ENCODE peak calls at places on chromosomes 2 and 18, in seven cellular contexts. K, H, C, A, Y, L and Z are unnamed samples.

GRCh38 chr2:152407204-152407721 is 72.3 kb downstream of the FMNL2 start:
- DNase-seq in C (no peak), A (peak), L (no peak), Y (no peak), H (no peak), K (peak), Z (no peak)

GRCh38 chr2:3457524-3458395 is 61.6 kb downstream of the ADI1 start:
- DNase-seq in A (no peak), H (no peak), K (no peak), L (no peak), Y (no peak), C (no peak), Z (no peak)

GRCh38 chr2:217934321-217935131 is 68.3 kb downstream of the TNS1 start:
- DNase-seq in C (no peak), L (peak), Y (no peak), H (no peak), A (no peak), K (peak), Z (peak)

GRCh38 chr2:121104721-121105141 is 180.3 kb downstream of the TFCP2L1 start:
- DNase-seq in C (no peak), A (no peak), K (no peak), L (no peak), Y (no peak), H (no peak), Z (no peak)

GRCh38 chr2:102206666-102207341 is 20.0 kb downstream of the IL1RL2 start:
- DNase-seq in H (no peak), Y (no peak), C (no peak), L (no peak), K (no peak), A (no peak), Z (no peak)

GRCh38 chr2:150767924-150768801 is 280.7 kb upstream of the RND3 start:
- DNase-seq in C (no peak), A (no peak), K (no peak), H (no peak), L (no peak), Y (no peak), Z (no peak)

GRCh38 chr2:149597050-149598013 is 9.8 kb upstream of the MMADHC start:
- DNase-seq in Y (peak), L (peak), C (peak), H (peak), A (peak), K (peak), Z (peak)

GRCh38 chr2:23651187-23651983 is 266.4 kb downstream of the KLHL29 start:
- DNase-seq in C (no peak), A (no peak), H (no peak), Y (peak), K (no peak), L (peak), Z (peak)

GRCh38 chr18:50289103-50289433 is 1.6 kb upstream of the CXXC1 start:
- DNase-seq in K (no peak), H (no peak), C (no peak), L (no peak), A (no peak), Y (no peak), Z (no peak)

GRCh38 chr2:120269076-120269744 is 16.6 kb downstream of the RALB start:
- DNase-seq in H (no peak), A (no peak), Y (no peak), K (no peak), L (no peak), C (no peak), Z (no peak)

GRCh38 chr2:218236829-218237228 is 19.8 kb downstream of the ARPC2 start:
- DNase-seq in C (no peak), Y (no peak), K (no peak), H (no peak), A (no peak), L (no peak), Z (no peak)

GRCh38 chr2:210009896-210010295 is 7.5 kb downstream of the RPE start:
- DNase-seq in K (no peak), A (no peak), C (no peak), Y (no peak), H (no peak), L (no peak), Z (no peak)

GRCh38 chr2:12870692-12871091 is 154.0 kb downstream of the TRIB2 start:
- DNase-seq in K (no peak), L (no peak), A (no peak), C (no peak), Y (no peak), H (no peak), Z (no peak)

GRCh38 chr2:62150597-62151305 is 45.2 kb upstream of the B3GNT2 start:
- DNase-seq in Y (no peak), A (no peak), C (no peak), L (no peak), H (no peak), K (no peak), Z (no peak)

GRCh38 chr2:113046465-113046864 is 6.2 kb downstream of the IL36B start:
- DNase-seq in Y (no peak), A (no peak), C (no peak), L (no peak), K (no peak), H (no peak), Z (no peak)

GRCh38 chr2:69185807-69186206 is 172.8 kb downstream of the ANTXR1 start:
- DNase-seq in L (no peak), K (no peak), H (no peak), Y (no peak), A (no peak), C (no peak), Z (peak)

GRCh38 chr2:236677368-236677767 is 107.7 kb downstream of the ACKR3 start:
- DNase-seq in C (no peak), K (no peak), Y (no peak), L (no peak), H (no peak), A (no peak), Z (no peak)

GRCh38 chr2:215758691-215759090 is 254.7 kb downstream of the MREG start:
- DNase-seq in L (peak), A (no peak), Y (no peak), K (no peak), C (no peak), H (no peak), Z (no peak)

GRCh38 chr2:235898766-235899165 is 269.4 kb downstream of the GBX2 start:
- DNase-seq in K (no peak), A (no peak), H (no peak), C (no peak), L (peak), Y (no peak), Z (no peak)

GRCh38 chr2:217653240-217653639 is 349.6 kb downstream of the TNS1 start:
- DNase-seq in H (no peak), A (no peak), L (peak), C (peak), K (peak), Y (no peak), Z (peak)

GRCh38 chr2:159226608-159227007 is 59.9 kb downstream of the WDSUB1 start:
- DNase-seq in Y (no peak), K (no peak), L (no peak), C (no peak), A (no peak), H (no peak), Z (peak)

GRCh38 chr2:127814677-127815076 is 3.7 kb upstream of the WDR33 start:
- DNase-seq in H (no peak), C (no peak), Y (no peak), L (no peak), A (no peak), K (no peak), Z (no peak)

GRCh38 chr2:235850771-235851551 is 317.2 kb downstream of the GBX2 start:
- DNase-seq in H (no peak), A (no peak), Y (no peak), L (no peak), C (no peak), K (no peak), Z (no peak)

GRCh38 chr18:47906408-47906807 is 24.1 kb downstream of the SMAD2 start:
- DNase-seq in H (no peak), L (no peak), C (no peak), Y (no peak), K (no peak), A (no peak), Z (no peak)

GRCh38 chr2:173286153-173286809 is 68.4 kb upstream of the CDCA7 start:
- DNase-seq in Y (no peak), C (no peak), A (peak), L (no peak), K (peak), H (no peak), Z (peak)

GRCh38 chr2:219175928-219176817 is 552 bp downstream of the CNPPD1 start:
- DNase-seq in K (peak), L (peak), Y (no peak), A (no peak), C (no peak), H (peak), Z (peak)

GRCh38 chr2:121613152-121613551 is 36.1 kb downstream of the CLASP1 start:
- DNase-seq in A (no peak), H (no peak), L (peak), C (no peak), Y (no peak), K (no peak), Z (no peak)

GRCh38 chr2:69893684-69894481 is at the start of gene SNRNP27:
- DNase-seq in A (peak), Y (peak), C (peak), K (peak), L (peak), H (peak), Z (peak)

GRCh38 chr2:654896-655295 is 22.3 kb downstream of the TMEM18 start:
- DNase-seq in C (no peak), Y (no peak), K (no peak), H (no peak), L (no peak), A (no peak), Z (no peak)

GRCh38 chr18:2912357-2913299 is 65.8 kb downstream of the EMILIN2 start:
- DNase-seq in Y (no peak), A (no peak), L (no peak), H (no peak), C (no peak), K (no peak), Z (no peak)

GRCh38 chr2:44663471-44664073 is 277.9 kb upstream of the SIX3 start:
- DNase-seq in A (no peak), C (no peak), Y (no peak), H (no peak), K (no peak), L (no peak), Z (no peak)

GRCh38 chr2:54999182-54999581 is 51.1 kb downstream of the RTN4 start:
- DNase-seq in K (no peak), L (no peak), Y (no peak), C (no peak), H (no peak), A (no peak), Z (peak)

GRCh38 chr2:16972276-16972675 is 306.6 kb upstream of the CYRIA start:
- DNase-seq in L (no peak), C (no peak), A (no peak), H (no peak), Y (no peak), K (no peak), Z (no peak)

GRCh38 chr18:31942301-31942998 is 478 bp downstream of the TRAPPC8 start:
- DNase-seq in K (peak), A (no peak), C (no peak), Y (no peak), H (peak), L (peak), Z (peak)

DNA sequence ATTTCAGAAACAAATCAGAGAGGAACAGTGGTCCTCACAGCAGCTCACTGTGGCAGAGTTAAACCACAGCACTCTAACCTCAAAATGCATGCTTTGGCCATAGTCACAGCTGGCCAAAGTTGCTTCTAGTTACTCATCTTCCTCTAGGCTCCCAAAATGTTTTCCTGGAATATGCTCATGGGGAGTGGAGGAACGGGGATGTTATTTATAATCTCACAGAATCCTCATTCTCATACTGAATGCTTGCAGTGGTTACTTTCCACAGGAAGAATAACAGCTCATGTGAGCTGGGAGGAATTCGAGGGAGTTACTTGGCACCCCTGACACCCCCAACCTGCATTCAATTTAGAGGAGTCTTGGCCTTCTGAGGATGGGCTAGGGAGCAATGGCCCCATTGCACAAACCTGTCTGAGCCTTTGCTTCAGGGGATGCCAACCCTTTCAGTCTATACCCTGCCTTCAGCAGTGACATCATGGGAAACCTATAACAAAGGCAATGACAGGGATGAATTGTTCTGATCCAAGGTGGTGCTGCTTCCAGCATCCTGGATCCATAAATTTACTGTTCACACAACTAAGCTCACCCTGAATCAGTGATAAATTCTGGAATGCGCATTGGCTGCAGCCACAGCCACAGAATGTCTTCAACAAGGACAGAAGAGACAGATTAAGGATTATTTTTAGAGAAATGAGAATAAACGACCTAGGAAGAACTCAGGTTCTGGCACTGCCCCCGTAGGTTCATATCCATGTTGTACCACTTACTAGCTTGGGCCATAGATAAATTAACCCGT is 22.5 kb upstream of the CCBE1 start:
- DNase-seq in C (no peak), K (no peak), H (no peak), L (no peak), Y (no peak), A (no peak), Z (no peak)
- TF ChIP-seq MAX in C (no peak), K (no peak), H (no peak), L (no peak), Y (no peak), A (no peak), Z (no peak)

GRCh38 chr2:118857677-118858484 is 10.4 kb upstream of the EN1 start:
- DNase-seq in H (no peak), A (no peak), L (no peak), Y (no peak), K (no peak), C (no peak), Z (no peak)
- TF ChIP-seq POLR2A in H (no peak), A (no peak), L (no peak), Y (no peak), K (no peak), C (no peak), Z (no peak)

GRCh38 chr2:164922119-164922518 is 33.2 kb downstream of the SLC38A11 start:
- DNase-seq in K (no peak), L (no peak), H (no peak), Y (no peak), C (no peak), A (no peak), Z (no peak)

GRCh38 chr2:164913011-164913410 is 42.3 kb downstream of the SLC38A11 start:
- DNase-seq in Y (no peak), H (no peak), C (no peak), L (no peak), K (no peak), A (no peak), Z (no peak)

GRCh38 chr2:164920430-164920829 is 34.9 kb downstream of the SLC38A11 start:
- DNase-seq in A (no peak), K (peak), H (no peak), L (no peak), Y (peak), C (no peak), Z (peak)

GRCh38 chr2:164913640-164914346 is 41.5 kb downstream of the SLC38A11 start:
- DNase-seq in K (no peak), H (no peak), A (no peak), Y (peak), L (peak), C (no peak), Z (peak)

DNA sequence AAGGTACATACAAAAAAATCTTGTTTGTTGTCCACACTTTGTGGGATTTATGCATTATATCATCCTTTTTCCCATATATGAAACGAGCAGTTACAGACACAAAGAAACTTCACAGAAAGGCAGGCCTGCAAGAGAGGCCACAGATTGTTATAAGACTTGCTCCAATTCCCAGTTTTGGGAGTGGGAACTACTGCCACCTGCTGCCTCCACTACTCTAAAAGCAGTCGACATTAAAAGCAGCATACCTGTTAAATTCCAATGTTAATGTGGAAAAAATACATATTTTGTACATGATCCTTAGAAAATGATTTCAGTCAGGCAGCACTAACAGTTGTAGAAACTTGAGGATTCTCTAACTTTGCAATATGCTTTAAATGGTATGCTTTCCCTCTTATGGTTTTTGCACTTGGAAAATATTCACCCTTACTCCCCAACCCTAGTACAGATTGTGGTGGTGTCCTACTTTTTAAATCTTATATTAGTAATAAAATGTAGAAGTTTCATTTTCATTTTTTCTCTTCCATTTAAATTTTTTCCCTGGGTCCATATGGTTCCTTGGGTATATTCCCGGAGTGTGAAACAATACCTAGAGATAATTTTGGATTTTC is 37.9 kb downstream of the SLC38A11 start:
- DNase-seq in L (peak), H (no peak), K (peak), C (peak), A (no peak), Y (peak), Z (peak)
- TF ChIP-seq CTCF in L (peak), H (no peak), K (peak), C (peak), A (no peak), Y (peak), Z (no peak)

DNA sequence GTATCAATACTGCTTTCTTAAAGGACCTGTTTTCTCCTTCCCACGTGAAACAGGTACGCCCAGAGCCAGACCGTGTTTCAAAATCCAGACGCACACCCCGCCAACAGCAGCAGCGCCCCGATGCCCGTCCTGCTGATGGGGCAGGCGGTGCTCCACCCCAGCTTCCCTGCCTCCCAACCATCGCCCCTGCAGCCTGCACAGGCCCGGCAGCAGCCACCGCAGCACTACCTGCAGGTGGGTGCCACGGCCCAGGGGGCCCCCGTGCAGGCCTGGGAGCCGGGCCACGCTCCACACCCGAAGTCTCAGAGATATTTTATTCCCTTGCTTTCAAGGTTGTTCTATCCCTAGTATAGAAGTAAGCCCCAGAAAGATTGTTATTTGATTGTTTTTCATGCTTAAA is 8.8 kb upstream of the RPL31 start:
- DNase-seq in A (no peak), L (no peak), Y (no peak), C (no peak), H (no peak), K (no peak), Z (no peak)
- TF ChIP-seq MAX in A (no peak), L (no peak), Y (no peak), C (no peak), H (no peak), K (no peak), Z (no peak)

GRCh38 chr2:27322766-27323591 is at the start of gene MPV17:
- DNase-seq in H (peak), Y (peak), C (peak), L (peak), A (peak), K (peak), Z (peak)
- TF ChIP-seq POLR2A in H (peak), Y (peak), C (peak), L (peak), A (peak), K (peak), Z (peak)

DNA sequence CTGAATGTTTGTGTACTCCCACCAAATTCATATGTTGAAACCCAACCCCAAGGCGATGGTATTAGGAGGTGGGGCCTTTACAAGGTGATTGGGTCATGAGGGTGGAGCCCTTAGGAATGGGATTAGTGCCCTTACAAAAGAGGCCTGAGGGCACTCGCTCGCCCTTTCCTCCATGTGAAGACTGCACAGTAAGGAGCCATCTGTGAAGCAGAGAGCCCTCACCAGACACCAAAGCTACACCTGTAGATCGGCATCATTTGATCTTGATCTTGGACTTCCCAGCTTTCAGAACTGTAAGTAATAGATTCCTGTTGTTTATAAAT is 62.9 kb upstream of the FZD7 start:
- DNase-seq in H (no peak), K (no peak), L (no peak), A (no peak), Y (no peak), C (no peak), Z (no peak)
- TF ChIP-seq CTCF in H (no peak), K (no peak), L (no peak), A (no peak), Y (no peak), C (no peak), Z (no peak)

DNA sequence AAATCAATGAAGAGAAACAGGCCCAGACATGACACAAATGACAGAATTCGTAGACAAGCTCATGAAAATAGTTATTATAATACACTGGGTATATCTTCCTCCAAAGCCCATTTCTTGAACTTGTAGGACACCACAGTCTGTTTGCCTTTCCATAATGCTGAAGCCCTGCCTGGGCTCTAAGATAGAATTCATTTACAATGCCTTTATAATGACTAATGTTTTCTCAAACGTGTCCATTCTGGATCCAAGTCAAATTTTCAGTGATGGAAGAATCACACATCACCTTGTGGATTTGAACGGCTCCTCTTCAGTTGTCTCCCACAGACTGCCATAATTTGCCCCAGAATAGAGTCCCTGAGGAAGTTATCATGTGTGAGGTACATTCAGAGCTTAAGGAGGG is 38.1 kb downstream of the CASP8 start:
- DNase-seq in Y (no peak), A (no peak), L (no peak), C (no peak), K (no peak), H (no peak), Z (no peak)
- TF ChIP-seq MAX in Y (no peak), A (no peak), L (no peak), C (no peak), K (no peak), H (no peak), Z (no peak)

GRCh38 chr2:38665854-38666577 is at the start of gene GALM:
- DNase-seq in C (peak), K (peak), A (no peak), L (peak), Y (peak), H (peak), Z (peak)
- TF ChIP-seq POLR2A in C (peak), K (peak), A (no peak), L (no peak), Y (peak), H (peak), Z (peak)

GRCh38 chr2:119221609-119222008 is 2.0 kb upstream of the STEAP3 start:
- DNase-seq in Y (no peak), L (no peak), H (no peak), K (no peak), C (no peak), A (no peak), Z (no peak)

GRCh38 chr2:119220720-119221301 is 2.8 kb upstream of the STEAP3 start:
- DNase-seq in A (no peak), K (no peak), Y (no peak), L (no peak), C (no peak), H (no peak), Z (no peak)

GRCh38 chr2:119219873-119220272 is 3.8 kb upstream of the STEAP3 start:
- DNase-seq in K (no peak), C (no peak), L (no peak), H (no peak), Y (no peak), A (no peak), Z (no peak)

GRCh38 chr2:119216994-119217393 is 6.6 kb upstream of the STEAP3 start:
- DNase-seq in L (no peak), Y (no peak), A (no peak), H (no peak), C (no peak), K (no peak), Z (no peak)

GRCh38 chr2:119218478-119219064 is 5.1 kb upstream of the STEAP3 start:
- DNase-seq in H (peak), K (no peak), A (no peak), C (peak), L (peak), Y (peak), Z (peak)
- TF ChIP-seq CTCF in H (peak), K (peak), A (peak), C (no peak), L (peak), Y (peak), Z (peak)